ENCODE peak calls at places on chromosomes 7 and 10, in seven cellular contexts. One of them, this sample, is unnamed.

GRCh38 chr10:116444527-116445142 is 17.0 kb downstream of the PNLIPRP3 start:
- DNase-seq in left cardiac atrium: no peak
- DNase-seq in HEK293T: peak; percentile 62
- DNase-seq in NCI-H1930: no peak
- DNase-seq in effector CD4-positive, alpha-beta T cell: no peak
- DNase-seq in astrocyte of the cerebellum: peak; percentile 8
- DNase-seq in neural crest cell: peak; percentile 48
- DNase-seq in this sample: peak; percentile 11

GRCh38 chr7:104240400-104240799 is 32.6 kb upstream of the ORC5 start:
- DNase-seq in astrocyte of the cerebellum: no peak
- DNase-seq in neural crest cell: no peak
- DNase-seq in NCI-H1930: no peak
- DNase-seq in left cardiac atrium: no peak
- DNase-seq in HEK293T: no peak
- DNase-seq in effector CD4-positive, alpha-beta T cell: no peak
- DNase-seq in this sample: no peak

GRCh38 chr7:139738101-139738489 is 39.7 kb downstream of the HIPK2 start:
- DNase-seq in left cardiac atrium: no peak
- DNase-seq in effector CD4-positive, alpha-beta T cell: no peak
- DNase-seq in HEK293T: no peak
- DNase-seq in NCI-H1930: no peak
- DNase-seq in neural crest cell: no peak
- DNase-seq in astrocyte of the cerebellum: no peak
- DNase-seq in this sample: no peak

GRCh38 chr7:22565315-22565811 is 65.4 kb upstream of the STEAP1B start:
- DNase-seq in HEK293T: no peak
- DNase-seq in effector CD4-positive, alpha-beta T cell: no peak
- DNase-seq in neural crest cell: no peak
- DNase-seq in astrocyte of the cerebellum: peak; percentile 71
- DNase-seq in left cardiac atrium: no peak
- DNase-seq in NCI-H1930: no peak
- DNase-seq in this sample: no peak

GRCh38 chr7:30074422-30075030 is 46.3 kb downstream of the PLEKHA8 start:
- DNase-seq in left cardiac atrium: no peak
- DNase-seq in astrocyte of the cerebellum: peak; percentile 24
- DNase-seq in neural crest cell: no peak
- DNase-seq in effector CD4-positive, alpha-beta T cell: no peak
- DNase-seq in NCI-H1930: no peak
- DNase-seq in HEK293T: peak; percentile 34
- DNase-seq in this sample: peak; percentile 18

GRCh38 chr10:64265961-64266360 is 744.8 kb downstream of the REEP3 start:
- DNase-seq in HEK293T: no peak
- DNase-seq in effector CD4-positive, alpha-beta T cell: no peak
- DNase-seq in NCI-H1930: no peak
- DNase-seq in astrocyte of the cerebellum: no peak
- DNase-seq in neural crest cell: no peak
- DNase-seq in left cardiac atrium: no peak
- DNase-seq in this sample: no peak

GRCh38 chr10:420154-421121 is 269.0 kb downstream of the DIP2C start:
- DNase-seq in left cardiac atrium: peak; percentile 75
- DNase-seq in HEK293T: no peak
- DNase-seq in NCI-H1930: no peak
- DNase-seq in effector CD4-positive, alpha-beta T cell: no peak
- DNase-seq in neural crest cell: no peak
- DNase-seq in astrocyte of the cerebellum: no peak
- DNase-seq in this sample: no peak

GRCh38 chr10:22537810-22538209 is 176.6 kb downstream of the PIP4K2A start:
- DNase-seq in NCI-H1930: no peak
- DNase-seq in neural crest cell: no peak
- DNase-seq in left cardiac atrium: peak; percentile 31
- DNase-seq in astrocyte of the cerebellum: no peak
- DNase-seq in HEK293T: no peak
- DNase-seq in effector CD4-positive, alpha-beta T cell: no peak
- DNase-seq in this sample: no peak

GRCh38 chr7:76397409-76398183 is 11.9 kb downstream of the SSC4D start:
- DNase-seq in NCI-H1930: peak; percentile 71
- DNase-seq in HEK293T: peak; percentile 65
- DNase-seq in left cardiac atrium: peak; percentile 86
- DNase-seq in effector CD4-positive, alpha-beta T cell: peak; percentile 68
- DNase-seq in astrocyte of the cerebellum: no peak
- DNase-seq in neural crest cell: no peak
- DNase-seq in this sample: no peak

GRCh38 chr7:4136501-4137110 is 545.5 kb upstream of the FOXK1 start:
- DNase-seq in left cardiac atrium: no peak
- DNase-seq in effector CD4-positive, alpha-beta T cell: no peak
- DNase-seq in HEK293T: peak; percentile 42
- DNase-seq in neural crest cell: no peak
- DNase-seq in astrocyte of the cerebellum: no peak
- DNase-seq in NCI-H1930: no peak
- DNase-seq in this sample: no peak

GRCh38 chr7:50664461-50664922 is 99.3 kb upstream of the DDC start:
- DNase-seq in NCI-H1930: no peak
- DNase-seq in astrocyte of the cerebellum: peak; percentile 72
- DNase-seq in left cardiac atrium: no peak
- DNase-seq in neural crest cell: no peak
- DNase-seq in HEK293T: no peak
- DNase-seq in effector CD4-positive, alpha-beta T cell: no peak
- DNase-seq in this sample: no peak

GRCh38 chr10:69501657-69502056 is 50.4 kb downstream of the TSPAN15 start:
- DNase-seq in HEK293T: no peak
- DNase-seq in effector CD4-positive, alpha-beta T cell: no peak
- DNase-seq in left cardiac atrium: no peak
- DNase-seq in NCI-H1930: no peak
- DNase-seq in astrocyte of the cerebellum: no peak
- DNase-seq in neural crest cell: no peak
- DNase-seq in this sample: no peak

GRCh38 chr7:158353606-158354570 is 233.7 kb downstream of the PTPRN2 start:
- DNase-seq in neural crest cell: peak; percentile 49
- DNase-seq in effector CD4-positive, alpha-beta T cell: no peak
- DNase-seq in astrocyte of the cerebellum: no peak
- DNase-seq in HEK293T: peak; percentile 37
- DNase-seq in left cardiac atrium: no peak
- DNase-seq in NCI-H1930: no peak
- DNase-seq in this sample: peak; percentile 63

GRCh38 chr10:43225787-43226153 is 41.1 kb downstream of the RASGEF1A start:
- DNase-seq in astrocyte of the cerebellum: no peak
- DNase-seq in neural crest cell: no peak
- DNase-seq in HEK293T: no peak
- DNase-seq in effector CD4-positive, alpha-beta T cell: no peak
- DNase-seq in left cardiac atrium: peak; percentile 16
- DNase-seq in NCI-H1930: no peak
- DNase-seq in this sample: no peak

GRCh38 chr7:133484135-133484534 is 231.3 kb downstream of the EXOC4 start:
- DNase-seq in neural crest cell: no peak
- DNase-seq in NCI-H1930: no peak
- DNase-seq in astrocyte of the cerebellum: no peak
- DNase-seq in effector CD4-positive, alpha-beta T cell: peak; percentile 9
- DNase-seq in HEK293T: no peak
- DNase-seq in left cardiac atrium: no peak
- DNase-seq in this sample: no peak

GRCh38 chr10:550665-551460 is 138.6 kb downstream of the DIP2C start:
- DNase-seq in left cardiac atrium: no peak
- DNase-seq in HEK293T: no peak
- DNase-seq in astrocyte of the cerebellum: no peak
- DNase-seq in neural crest cell: no peak
- DNase-seq in effector CD4-positive, alpha-beta T cell: no peak
- DNase-seq in NCI-H1930: no peak
- DNase-seq in this sample: no peak

GRCh38 chr10:79445217-79445707 is at the start of gene ZCCHC24:
- DNase-seq in HEK293T: peak; percentile 55
- DNase-seq in left cardiac atrium: peak; percentile 67
- DNase-seq in effector CD4-positive, alpha-beta T cell: no peak
- DNase-seq in NCI-H1930: no peak
- DNase-seq in neural crest cell: peak; percentile 28
- DNase-seq in astrocyte of the cerebellum: no peak
- DNase-seq in this sample: no peak

This sample was measured in HuH-7.